ENCODE peak calls at places on chromosomes 2 and 18, in nine cellular contexts. X is adrenal gland; P is lower leg skin; Z is brain microvascular endothelial cell; W is ascending aorta; S is GM23338; N is CD8-positive, alpha-beta T cell; U is cardiac fibroblast; M is transverse colon. I is an unnamed sample.

GRCh38 chr2:208491648-208492047 is 85.1 kb downstream of the PTH2R start:
- DNase-seq in X (no peak), P (no peak), Z (no peak), W (no peak), S (no peak), N (no peak), U (no peak), M (no peak), I (no peak)

GRCh38 chr18:24064701-24065100 is 50.1 kb downstream of the TTC39C start:
- DNase-seq in X (no peak), P (no peak), Z (no peak), W (no peak), S (no peak), N (no peak), U (no peak), M (no peak), I (no peak)

GRCh38 chr18:62716679-62717058 is 1.3 kb downstream of the PHLPP1 start:
- DNase-seq in X (peak; percentile 43), P (peak; percentile 88), Z (peak; percentile 10), W (peak; percentile 68), S (peak; percentile 63), N (peak; percentile 34), U (peak; percentile 24), M (peak; percentile 63), I (no peak)

GRCh38 chr18:62420513-62421209 is 95.6 kb downstream of the TNFRSF11A start:
- DNase-seq in X (no peak), P (peak; percentile 76), Z (peak; percentile 54), W (peak; percentile 63), S (no peak), N (peak; percentile 51), U (peak; percentile 73), M (peak; percentile 62), I (peak; percentile 46)

GRCh38 chr2:6877402-6878305 is at the start of gene RSAD2:
- DNase-seq in X (peak; percentile 53), P (no peak), Z (peak; percentile 45), W (no peak), S (no peak), N (no peak), U (peak; percentile 18), M (peak; percentile 22), I (no peak)

GRCh38 chr2:202038471-202039277 is 5.0 kb downstream of the FZD7 start:
- DNase-seq in X (peak; percentile 20), P (no peak), Z (peak; percentile 53), W (no peak), S (peak; percentile 67), N (no peak), U (no peak), M (peak; percentile 23), I (no peak)

GRCh38 chr2:180542510-180542909 is 437.9 kb upstream of the UBE2E3 start:
- DNase-seq in X (no peak), P (no peak), Z (no peak), W (no peak), S (no peak), N (no peak), U (no peak), M (no peak), I (no peak)

GRCh38 chr2:111669928-111670695 is 213.9 kb downstream of the ANAPC1 start:
- DNase-seq in X (no peak), P (peak; percentile 36), Z (no peak), W (peak; percentile 55), S (no peak), N (no peak), U (no peak), M (no peak), I (no peak)

GRCh38 chr2:26281226-26281625 is 36.5 kb downstream of the HADHB start:
- DNase-seq in X (no peak), P (no peak), Z (no peak), W (no peak), S (no peak), N (no peak), U (no peak), M (no peak), I (no peak)

GRCh38 chr18:80149667-80150066 is 40.6 kb downstream of the ADNP2 start:
- DNase-seq in X (no peak), P (no peak), Z (no peak), W (no peak), S (no peak), N (no peak), U (no peak), M (no peak), I (no peak)

GRCh38 chr2:238586931-238587775 is 160.4 kb downstream of the ASB1 start:
- DNase-seq in X (no peak), P (peak; percentile 80), Z (no peak), W (no peak), S (no peak), N (no peak), U (no peak), M (no peak), I (no peak)

GRCh38 chr18:33326975-33327374 is 113.5 kb downstream of the CCDC178 start:
- DNase-seq in X (no peak), P (no peak), Z (no peak), W (no peak), S (no peak), N (no peak), U (no peak), M (no peak), I (no peak)

GRCh38 chr2:132824716-132825115 is 154.7 kb upstream of the LYPD1 start:
- DNase-seq in X (no peak), P (no peak), Z (peak; percentile 46), W (no peak), S (no peak), N (no peak), U (no peak), M (no peak), I (no peak)

GRCh38 chr2:105873721-105874120 is 129.0 kb downstream of the NCK2 start:
- DNase-seq in X (peak; percentile 26), P (peak; percentile 83), Z (peak; percentile 83), W (no peak), S (no peak), N (no peak), U (peak; percentile 72), M (no peak), I (no peak)

GRCh38 chr18:44626807-44627206 is 53.9 kb upstream of the SETBP1 start:
- DNase-seq in X (no peak), P (no peak), Z (no peak), W (no peak), S (no peak), N (no peak), U (no peak), M (no peak), I (no peak)

GRCh38 chr2:199019898-199020507 is 437.7 kb downstream of the SATB2 start:
- DNase-seq in X (peak; percentile 25), P (no peak), Z (peak; percentile 17), W (no peak), S (peak; percentile 71), N (no peak), U (peak; percentile 10), M (no peak), I (no peak)

GRCh38 chr2:113157897-113158753 is 15.6 kb upstream of the PSD4 start:
- DNase-seq in X (no peak), P (peak; percentile 76), Z (peak; percentile 55), W (no peak), S (no peak), N (no peak), U (no peak), M (no peak), I (no peak)

GRCh38 chr18:54119524-54120019 is 104.9 kb downstream of the MBD2 start:
- DNase-seq in X (peak; percentile 35), P (no peak), Z (peak; percentile 69), W (no peak), S (peak; percentile 88), N (no peak), U (peak; percentile 79), M (no peak), I (no peak)

GRCh38 chr18:832085-832681 is 20.1 kb upstream of the YES1 start:
- DNase-seq in X (peak; percentile 59), P (no peak), Z (no peak), W (no peak), S (peak; percentile 87), N (no peak), U (no peak), M (peak; percentile 65), I (no peak)

GRCh38 chr2:55120634-55121359 is 70.5 kb upstream of the RTN4 start:
- DNase-seq in X (no peak), P (peak; percentile 90), Z (peak; percentile 54), W (no peak), S (no peak), N (no peak), U (peak; percentile 80), M (peak; percentile 16), I (no peak)

DNA sequence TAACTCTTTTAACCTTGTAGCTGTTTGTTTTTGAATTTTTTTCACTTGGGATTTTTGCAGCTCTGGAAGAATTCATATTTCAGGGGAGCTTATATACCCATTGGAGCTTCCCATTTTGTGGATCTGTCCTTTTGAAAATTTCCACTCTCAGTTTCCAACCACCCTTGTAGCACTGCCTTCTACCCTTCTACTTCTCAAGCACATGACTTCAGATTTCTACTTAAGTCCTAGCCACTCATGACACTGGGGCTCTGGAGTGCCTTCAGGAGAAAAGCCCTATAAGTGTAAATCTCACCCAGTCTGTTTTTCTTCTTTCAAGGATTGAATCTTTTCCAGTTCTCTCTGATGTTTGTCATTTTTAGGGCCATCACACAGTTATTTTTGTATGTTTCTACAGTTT is 283.7 kb upstream of the KCNH7 start:
- DNase-seq in X (no peak), P (no peak), Z (no peak), W (no peak), S (no peak), N (no peak), U (no peak), M (no peak), I (no peak)
- H3K4me3 ChIP-seq in X (no peak overlapping the region), P (no peak overlapping the region), Z (no peak overlapping the region), W (no peak overlapping the region), S (no peak overlapping the region), N (no peak overlapping the region), U (no peak overlapping the region), M (no peak overlapping the region), I (no peak overlapping the region)

DNA sequence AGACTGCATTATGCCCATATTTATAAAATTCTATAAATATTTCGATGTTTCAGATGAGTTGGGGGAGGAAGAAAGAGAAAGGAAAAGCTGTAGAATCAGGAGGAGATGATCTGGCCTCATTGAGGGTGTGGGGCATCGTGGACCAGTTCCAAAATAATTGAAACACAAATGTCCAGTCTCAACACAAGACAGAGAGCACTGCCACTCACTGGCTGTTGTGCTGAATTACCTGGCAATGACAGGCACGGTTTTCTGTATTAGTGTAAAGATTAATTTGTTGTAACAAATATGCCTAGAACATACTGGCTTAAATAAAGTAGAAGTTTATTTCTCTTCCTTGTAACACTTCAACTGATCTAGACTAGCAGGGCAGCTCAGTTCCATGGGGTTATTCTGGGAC is 24.1 kb downstream of the POLE4 start:
- DNase-seq in X (peak; percentile 20), P (no peak), Z (no peak), W (no peak), S (no peak), N (no peak), U (no peak), M (no peak), I (no peak)
- TF ChIP-seq CTCF in X (no peak), P (no peak), Z (peak; percentile 48), W (no peak), S (peak; percentile 14), N (no peak), U (no peak), M (no peak), I (no peak)

GRCh38 chr2:219250044-219250781 is 2.8 kb upstream of the TUBA4B start:
- DNase-seq in X (no peak), P (no peak), Z (no peak), W (no peak), S (no peak), N (no peak), U (no peak), M (no peak), I (no peak)
- H3K4me3 ChIP-seq in X (no peak overlapping the region), P (no peak overlapping the region), Z (no peak overlapping the region), W (peak overlapping the region; percentile 46), S (no peak overlapping the region), N (peak overlapping the region; percentile 45), U (no peak overlapping the region), M (no peak overlapping the region), I (peak overlapping the region; percentile 43)

GRCh38 chr2:104447831-104448434 is 406.0 kb upstream of the POU3F3 start:
- DNase-seq in X (no peak), P (no peak), Z (no peak), W (no peak), S (peak; percentile 20), N (no peak), U (no peak), M (no peak), I (no peak)
- TF ChIP-seq CTCF in X (no peak), P (no peak), Z (no peak), W (no peak), S (peak; percentile 60), N (no peak), U (no peak), M (no peak), I (no peak)